ENCODE peak calls at places on chromosome 20, in seven cellular contexts. R is HCT116; U is activated CD4-positive, alpha-beta memory T cell treated with anti-CD3 and anti-CD28 coated beads for 36 hours; S is heart right ventricle; B is NCI-H2081; T is aorta; V is substantia nigra. K is an unnamed sample.

GRCh38 chr20:57666106-57666833 is 43.5 kb downstream of the PMEPA1 start:
- DNase-seq in B (no peak), R (no peak), T (peak; percentile 34), U (no peak), S (no peak), V (no peak), K (no peak)

GRCh38 chr20:57060407-57061057 is 205.9 kb downstream of the BMP7 start:
- DNase-seq in T (no peak), B (no peak), S (no peak), R (no peak), V (no peak), U (no peak), K (no peak)

GRCh38 chr20:18653736-18654447 is 66.0 kb downstream of the DTD1 start:
- DNase-seq in T (no peak), V (no peak), B (no peak), R (no peak), U (no peak), S (no peak), K (no peak)

GRCh38 chr20:59850018-59850641 is 83.3 kb downstream of the SYCP2 start:
- DNase-seq in V (no peak), T (peak; percentile 20), B (no peak), S (no peak), R (peak; percentile 28), U (no peak), K (no peak)

GRCh38 chr20:20276806-20277530 is 90.9 kb upstream of the INSM1 start:
- DNase-seq in S (no peak), T (peak; percentile 70), B (no peak), V (no peak), R (no peak), U (no peak), K (no peak)

GRCh38 chr20:41717464-41717863 is 99.3 kb upstream of the CHD6 start:
- DNase-seq in B (peak; percentile 52), T (peak; percentile 46), U (no peak), V (no peak), R (no peak), S (no peak), K (no peak)

GRCh38 chr20:33282991-33283555 is at the start of gene BPIFB1:
- DNase-seq in V (no peak), S (no peak), T (no peak), U (no peak), B (no peak), R (no peak), K (no peak)

GRCh38 chr20:11267131-11267761 is 593.4 kb upstream of the JAG1 start:
- DNase-seq in U (no peak), B (no peak), S (peak; percentile 69), V (no peak), R (peak; percentile 79), T (peak; percentile 51), K (no peak)

GRCh38 chr20:18832801-18833200 is 19.2 kb downstream of the SCP2D1 start:
- DNase-seq in B (no peak), U (no peak), S (no peak), V (no peak), T (no peak), R (no peak), K (no peak)

GRCh38 chr20:2259731-2260130 is 36.1 kb upstream of the TGM3 start:
- DNase-seq in B (no peak), V (no peak), R (no peak), U (no peak), S (no peak), T (no peak), K (no peak)

GRCh38 chr20:25065625-25066338 is 7.8 kb upstream of the ACSS1 start:
- DNase-seq in V (no peak), T (peak; percentile 68), S (peak; percentile 60), B (peak; percentile 7), R (peak; percentile 31), U (peak; percentile 75), K (no peak)

GRCh38 chr20:31667315-31668285 is 29.9 kb downstream of the COX4I2 start:
- DNase-seq in B (no peak), V (no peak), U (no peak), R (no peak), T (no peak), S (no peak), K (no peak)

GRCh38 chr20:16556299-16556698 is 16.9 kb downstream of the KIF16B start:
- DNase-seq in T (no peak), B (no peak), S (no peak), R (no peak), U (no peak), V (no peak), K (no peak)

GRCh38 chr20:46001498-46001897 is 7.2 kb upstream of the MMP9 start:
- DNase-seq in S (no peak), U (no peak), R (no peak), B (no peak), V (no peak), T (no peak), K (no peak)

GRCh38 chr20:6863798-6864201 is 96.3 kb downstream of the BMP2 start:
- DNase-seq in T (no peak), B (no peak), R (no peak), V (no peak), S (no peak), U (no peak), K (no peak)

GRCh38 chr20:9831032-9831431 is 7.8 kb downstream of the PAK5 start:
- DNase-seq in U (no peak), B (no peak), S (no peak), T (no peak), R (no peak), V (no peak), K (no peak)

GRCh38 chr20:20362774-20363435 is 5.0 kb upstream of the INSM1 start:
- DNase-seq in S (no peak), V (no peak), U (peak; percentile 30), T (no peak), B (peak; percentile 93), R (no peak), K (no peak)

GRCh38 chr20:16036331-16036730 is 536.9 kb downstream of the KIF16B start:
- DNase-seq in U (no peak), S (no peak), B (no peak), V (no peak), R (no peak), T (no peak), K (no peak)

GRCh38 chr20:45998761-45999160 is 9.9 kb upstream of the MMP9 start:
- DNase-seq in T (peak; percentile 63), V (no peak), R (no peak), S (no peak), U (peak; percentile 63), B (no peak), K (no peak)

GRCh38 chr20:38706482-38706881 is 17.8 kb upstream of the SLC32A1 start:
- DNase-seq in V (no peak), R (no peak), S (no peak), U (no peak), B (peak; percentile 11), T (no peak), K (no peak)

GRCh38 chr20:20829694-20830093 is 117.2 kb upstream of the RALGAPA2 start:
- DNase-seq in V (no peak), U (no peak), R (no peak), T (no peak), B (no peak), S (no peak), K (no peak)

GRCh38 chr20:35907017-35907685 is 47.2 kb downstream of the SCAND1 start:
- DNase-seq in R (no peak), U (no peak), S (peak; percentile 63), B (no peak), T (no peak), V (no peak), K (peak; percentile 73)

GRCh38 chr20:45405566-45406259 is 2.4 kb upstream of the DBNDD2 start:
- DNase-seq in T (peak; percentile 66), S (peak; percentile 34), V (no peak), B (no peak), R (no peak), U (no peak), K (no peak)

K was measured in gastrocnemius medialis.